ENCODE peak calls at places on chromosomes 16 and 17, in five cellular contexts. H is fibroblast of lung, E is tibial nerve, O is choroid plexus epithelial cell, P is uterus. F is an unnamed sample.

GRCh38 chr16:89248196-89249005 is 30.9 kb downstream of the ZNF778 start:
- DNase-seq in H (no peak), E (no peak), O (no peak), P (no peak), F (no peak)

GRCh38 chr17:3828151-3828851 is 17.7 kb downstream of the NCBP3 start:
- DNase-seq in H (peak), E (no peak), O (peak), P (no peak), F (no peak)

GRCh38 chr16:25372716-25373115 is 115.1 kb upstream of the ZKSCAN2 start:
- DNase-seq in H (no peak), E (no peak), O (no peak), P (no peak), F (no peak)

GRCh38 chr17:41565338-41565737 is 6.5 kb downstream of the KRT9 start:
- DNase-seq in H (no peak), E (no peak), O (no peak), P (no peak), F (no peak)

GRCh38 chr17:45849536-45849990 is 4.9 kb downstream of the SPPL2C start:
- DNase-seq in H (no peak), E (no peak), O (no peak), P (no peak), F (no peak)

GRCh38 chr16:1043831-1044514 is 28.6 kb upstream of the SSTR5 start:
- DNase-seq in H (no peak), E (no peak), O (no peak), P (no peak), F (no peak)

GRCh38 chr17:77778636-77779524 is 179.6 kb upstream of the TNRC6C start:
- DNase-seq in H (peak), E (no peak), O (no peak), P (peak), F (no peak)

GRCh38 chr16:88731699-88732098 is 25.4 kb downstream of the CTU2 start:
- DNase-seq in H (no peak), E (no peak), O (no peak), P (no peak), F (no peak)

GRCh38 chr16:8113843-8114242 is 476.5 kb downstream of the TMEM114 start:
- DNase-seq in H (no peak), E (no peak), O (no peak), P (no peak), F (no peak)

GRCh38 chr17:14209215-14209614 is 27.4 kb downstream of the CDRT15 start:
- DNase-seq in H (no peak), E (no peak), O (no peak), P (no peak), F (no peak)

GRCh38 chr16:80694950-80695471 is 109.4 kb downstream of the CDYL2 start:
- DNase-seq in H (peak), E (no peak), O (no peak), P (no peak), F (no peak)

GRCh38 chr16:89437251-89437987 is 52.9 kb downstream of the ANKRD11 start:
- DNase-seq in H (no peak), E (no peak), O (no peak), P (no peak), F (no peak)

GRCh38 chr16:80693553-80693952 is 110.8 kb downstream of the CDYL2 start:
- DNase-seq in H (peak), E (no peak), O (no peak), P (no peak), F (no peak)

GRCh38 chr17:68953340-68953997 is 1.7 kb downstream of the ABCA8 start:
- DNase-seq in H (no peak), E (no peak), O (peak), P (no peak), F (no peak)

GRCh38 chr16:30185683-30186421 is 2.5 kb downstream of the CORO1A start:
- DNase-seq in H (no peak), E (no peak), O (no peak), P (peak), F (no peak)

GRCh38 chr17:57033296-57033695 is 51.8 kb upstream of the AKAP1 start:
- DNase-seq in H (no peak), E (no peak), O (peak), P (no peak), F (no peak)

GRCh38 chr16:83470406-83470805 is 337.4 kb upstream of the HSBP1 start:
- DNase-seq in H (peak), E (no peak), O (peak), P (no peak), F (no peak)

GRCh38 chr17:79990704-79991103 is 45.0 kb downstream of the TBC1D16 start:
- DNase-seq in H (no peak), E (no peak), O (no peak), P (no peak), F (no peak)

GRCh38 chr17:17784599-17785264 is 52.1 kb downstream of the SREBF1 start:
- DNase-seq in H (no peak), E (no peak), O (peak), P (no peak), F (no peak)

GRCh38 chr16:12531937-12532336 is 271.8 kb downstream of the CPPED1 start:
- DNase-seq in H (no peak), E (no peak), O (no peak), P (no peak), F (no peak)

GRCh38 chr16:57972285-57972684 is 1.4 kb upstream of the CNGB1 start:
- DNase-seq in H (no peak), E (no peak), O (no peak), P (no peak), F (no peak)

GRCh38 chr17:51342257-51342656 is 81.9 kb downstream of the UTP18 start:
- DNase-seq in H (no peak), E (no peak), O (no peak), P (no peak), F (no peak)

GRCh38 chr16:79093554-79093967 is 507.0 kb downstream of the MAF start:
- DNase-seq in H (no peak), E (no peak), O (no peak), P (no peak), F (no peak)

GRCh38 chr17:83122834-83123233 is 43.4 kb downstream of the METRNL start:
- DNase-seq in H (peak), E (no peak), O (no peak), P (no peak), F (no peak)

GRCh38 chr17:40326014-40326831 is 17.2 kb downstream of the RARA start:
- DNase-seq in H (no peak), E (no peak), O (no peak), P (no peak), F (no peak)

GRCh38 chr17:32445075-32445427 is 741 bp downstream of the PSMD11 start:
- DNase-seq in H (peak), E (no peak), O (peak), P (no peak), F (peak)

GRCh38 chr17:18920911-18921441 is 31.0 kb upstream of the SLC5A10 start:
- DNase-seq in H (peak), E (no peak), O (peak), P (no peak), F (no peak)

GRCh38 chr17:47941998-47942490 is 673 bp downstream of the PNPO start:
- DNase-seq in H (no peak), E (no peak), O (no peak), P (no peak), F (no peak)

GRCh38 chr17:71792966-71793365 is 327.9 kb upstream of the SOX9 start:
- DNase-seq in H (peak), E (no peak), O (peak), P (no peak), F (no peak)

GRCh38 chr17:80720624-80721577 is 176.3 kb downstream of the RPTOR start:
- DNase-seq in H (peak), E (no peak), O (peak), P (no peak), F (no peak)

GRCh38 chr16:86252596-86252995 is 257.7 kb upstream of the FOXF1 start:
- DNase-seq in H (peak), E (no peak), O (peak), P (no peak), F (no peak)

GRCh38 chr16:49194499-49195260 is 87.0 kb downstream of the CBLN1 start:
- DNase-seq in H (no peak), E (no peak), O (no peak), P (no peak), F (no peak)

GRCh38 chr17:31467502-31468256 is 76.2 kb downstream of the RAB11FIP4 start:
- DNase-seq in H (no peak), E (no peak), O (no peak), P (no peak), F (no peak)

GRCh38 chr17:3956558-3956957 is 7.7 kb downstream of the ATP2A3 start:
- DNase-seq in H (no peak), E (no peak), O (no peak), P (no peak), F (no peak)

GRCh38 chr16:89577055-89577759 is 1.6 kb downstream of the CPNE7 start:
- DNase-seq in H (no peak), E (no peak), O (peak), P (no peak), F (no peak)

GRCh38 chr17:79691931-79692330 is 38.8 kb upstream of the ENPP7 start:
- DNase-seq in H (peak), E (peak), O (no peak), P (peak), F (no peak)

GRCh38 chr17:74883241-74883750 is 10.1 kb downstream of the FADS6 start:
- DNase-seq in H (peak), E (no peak), O (peak), P (no peak), F (no peak)